ENCODE peak calls at places on chromosome 17, in five cellular contexts. M, B, W, V and H are unnamed samples.

GRCh38 chr17:31313982-31314787 is at the start of gene EVI2B:
- DNase-seq in V (no peak), W (peak; percentile 21), M (peak; percentile 67), B (no peak), H (no peak)

GRCh38 chr17:76929572-76929971 is 61.4 kb downstream of the MGAT5B start:
- DNase-seq in M (no peak), W (no peak), V (no peak), B (no peak), H (no peak)

GRCh38 chr17:65485388-65486299 is 75.8 kb downstream of the AXIN2 start:
- DNase-seq in V (no peak), M (peak; percentile 96), W (no peak), B (no peak), H (no peak)

GRCh38 chr17:82648761-82649474 is 674 bp upstream of the WDR45B start:
- DNase-seq in M (no peak), W (peak; percentile 62), V (no peak), B (peak; percentile 79), H (peak; percentile 79)

GRCh38 chr17:40560592-40561293 is 4.5 kb downstream of the CCR7 start:
- DNase-seq in M (no peak), V (no peak), W (peak; percentile 52), B (no peak), H (peak; percentile 81)

GRCh38 chr17:66819466-66819865 is 15.5 kb upstream of the CACNG5 start:
- DNase-seq in B (no peak), V (no peak), M (no peak), W (no peak), H (no peak)

GRCh38 chr17:40014375-40014980 is 762 bp upstream of the CSF3 start:
- DNase-seq in M (no peak), W (no peak), V (no peak), B (peak; percentile 33), H (no peak)

GRCh38 chr17:65749479-65749878 is 188.0 kb upstream of the AXIN2 start:
- DNase-seq in V (peak; percentile 66), W (no peak), B (no peak), M (peak; percentile 67), H (no peak)

GRCh38 chr17:41785091-41785875 is 1.2 kb downstream of the JUP start:
- DNase-seq in M (no peak), V (no peak), B (no peak), W (peak; percentile 49), H (no peak)

GRCh38 chr17:10019941-10020403 is 114.9 kb upstream of the RCVRN start:
- DNase-seq in B (no peak), V (no peak), W (no peak), M (no peak), H (no peak)

GRCh38 chr17:73585583-73585982 is 58.7 kb downstream of the SDK2 start:
- DNase-seq in V (no peak), M (no peak), B (no peak), W (no peak), H (no peak)

GRCh38 chr17:73586921-73587680 is 57.1 kb downstream of the SDK2 start:
- DNase-seq in B (no peak), V (peak; percentile 8), W (no peak), M (no peak), H (no peak)

GRCh38 chr17:73589096-73589980 is 54.9 kb downstream of the SDK2 start:
- DNase-seq in M (no peak), B (no peak), W (no peak), V (no peak), H (no peak)

GRCh38 chr17:73586153-73586906 is 57.9 kb downstream of the SDK2 start:
- DNase-seq in B (no peak), V (no peak), M (no peak), W (no peak), H (no peak)

GRCh38 chr17:73588291-73589095 is 55.8 kb downstream of the SDK2 start:
- DNase-seq in V (no peak), W (no peak), B (no peak), M (no peak), H (no peak)
- TF ChIP-seq CTCF in V (no peak), W (no peak), B (no peak), M (no peak), H (no peak)

GRCh38 chr17:43814714-43815113 is 18.2 kb downstream of the MPP3 start:
- DNase-seq in W (no peak), B (no peak), V (no peak), M (peak; percentile 70), H (no peak)

GRCh38 chr17:43813386-43813785 is 19.6 kb downstream of the MPP3 start:
- DNase-seq in M (no peak), W (no peak), V (no peak), B (no peak), H (no peak)

GRCh38 chr17:43816336-43817320 is 16.3 kb downstream of the MPP3 start:
- DNase-seq in V (no peak), M (no peak), W (no peak), B (no peak), H (no peak)

GRCh38 chr17:43812396-43813265 is 20.3 kb downstream of the MPP3 start:
- DNase-seq in M (no peak), W (no peak), V (no peak), B (no peak), H (no peak)

GRCh38 chr17:43814026-43814425 is 18.9 kb downstream of the MPP3 start:
- DNase-seq in M (no peak), W (no peak), B (no peak), V (no peak), H (no peak)
- TF ChIP-seq CTCF in M (no peak), W (no peak), B (no peak), V (peak; percentile 32), H (no peak)

GRCh38 chr17:16100737-16101400 is 101.2 kb downstream of the TTC19 start:
- DNase-seq in W (no peak), M (peak; percentile 13), V (no peak), B (no peak), H (no peak)

GRCh38 chr17:16106161-16106891 is 106.7 kb downstream of the TTC19 start:
- DNase-seq in W (peak; percentile 17), M (peak; percentile 84), V (no peak), B (no peak), H (no peak)

GRCh38 chr17:16104189-16104588 is 104.6 kb downstream of the TTC19 start:
- DNase-seq in B (no peak), W (no peak), M (no peak), V (no peak), H (no peak)

GRCh38 chr17:16107165-16107770 is 107.6 kb downstream of the TTC19 start:
- DNase-seq in B (no peak), V (no peak), W (no peak), M (no peak), H (no peak)

GRCh38 chr17:16101440-16101839 is 101.8 kb downstream of the TTC19 start:
- DNase-seq in M (no peak), W (no peak), B (no peak), V (no peak), H (no peak)
- TF ChIP-seq CTCF in M (no peak), W (no peak), B (no peak), V (no peak), H (no peak)

GRCh38 chr17:8288336-8289102 is at the start of gene RANGRF:
- DNase-seq in M (peak; percentile 80), B (peak; percentile 94), V (peak; percentile 62), W (peak; percentile 96), H (peak; percentile 95)
- TF ChIP-seq CTCF in M (no peak), B (no peak), V (no peak), W (no peak), H (no peak)

DNA sequence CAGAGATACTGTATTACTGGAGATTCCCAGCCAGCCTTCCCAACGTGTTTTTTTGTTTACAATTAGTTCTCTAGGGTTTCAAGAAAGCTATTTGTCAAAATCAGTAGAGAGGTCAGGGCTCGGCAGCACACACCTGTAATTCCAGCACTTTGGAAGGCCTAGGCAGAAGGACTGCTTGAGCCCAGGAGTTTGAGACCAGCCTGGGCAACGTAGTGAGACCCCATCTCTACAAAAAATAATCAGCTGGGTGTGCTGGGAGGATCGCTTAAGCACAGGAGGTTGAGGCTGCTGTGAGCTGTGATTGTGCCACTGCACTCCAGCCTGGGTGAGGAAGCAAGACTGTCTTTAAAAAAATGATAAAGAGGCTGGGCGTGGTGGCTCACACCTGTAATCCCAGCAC is 19.4 kb downstream of the CBX1 start:
- DNase-seq in B (no peak), V (no peak), M (no peak), W (no peak), H (no peak)
- TF ChIP-seq CTCF in B (no peak), V (no peak), M (no peak), W (no peak), H (no peak)

GRCh38 chr17:34853916-34854315 is 107.3 kb downstream of the CCT6B start:
- DNase-seq in W (no peak), M (no peak), V (no peak), B (no peak), H (no peak)

GRCh38 chr17:34850023-34850422 is 111.2 kb downstream of the CCT6B start:
- DNase-seq in M (peak; percentile 3), V (no peak), B (no peak), W (no peak), H (no peak)

GRCh38 chr17:34852141-34852540 is 109.1 kb downstream of the CCT6B start:
- DNase-seq in W (no peak), M (no peak), V (no peak), B (no peak), H (no peak)

GRCh38 chr17:34850964-34851363 is 110.3 kb downstream of the CCT6B start:
- DNase-seq in V (no peak), B (no peak), W (no peak), M (no peak), H (no peak)

DNA sequence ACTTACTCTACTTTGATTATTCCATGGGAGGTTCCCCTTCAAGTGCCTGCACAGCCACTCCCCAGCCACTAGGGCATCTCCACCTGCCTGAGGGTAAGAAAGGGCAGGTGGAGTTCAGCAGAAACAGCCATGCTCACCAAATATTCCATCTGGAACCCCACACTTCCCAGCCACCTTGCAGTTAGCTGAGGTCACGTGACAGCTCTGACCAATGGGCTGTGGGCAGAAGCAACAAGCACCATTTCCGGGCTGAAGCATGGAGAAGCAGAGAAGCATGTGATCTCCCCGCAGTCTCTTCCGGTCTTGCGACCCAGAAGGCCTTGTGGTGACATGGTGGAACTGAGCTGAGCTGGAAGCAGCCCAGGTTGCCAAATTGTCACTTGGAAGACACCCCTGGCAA is 108.6 kb downstream of the CCT6B start:
- DNase-seq in V (peak; percentile 4), W (no peak), M (no peak), B (no peak), H (no peak)
- TF ChIP-seq CTCF in V (peak; percentile 56), W (no peak), M (no peak), B (no peak), H (no peak)

GRCh38 chr17:50102164-50102991 is 7.2 kb downstream of the PDK2 start:
- DNase-seq in B (no peak), W (peak; percentile 94), M (no peak), V (no peak), H (no peak)
- TF ChIP-seq CTCF in B (no peak), W (no peak), M (no peak), V (no peak), H (no peak)

GRCh38 chr17:27455914-27456680 is at the start of gene KSR1:
- DNase-seq in M (peak; percentile 63), V (peak; percentile 22), W (peak; percentile 81), B (peak; percentile 98), H (peak; percentile 96)
- TF ChIP-seq CTCF in M (peak; percentile 46), V (peak; percentile 9), W (no peak), B (peak; percentile 29), H (peak; percentile 55)